ENCODE peak calls at places on chromosomes 7 and 10, in nine cellular contexts. V is pons; O is BJ; Q is stimulated activated CD4-positive, alpha-beta T cell treated with anti-CD3 and anti-CD28 coated beads, Interleukin-15, amount 100 ng/mL, for 24 hours; F is NCI-H1417; J is activated CD4-positive, alpha-beta T cell treated with anti-CD3 and anti-CD28 coated beads, Interleukin-2, amount 50 U/mL, for 1 hour; G is EL; K is naive thymus-derived CD8-positive, alpha-beta T cell; S is T-helper 17 cell. Z is an unnamed sample.
A peak's percentile ranks its signal among the peaks of the same experiment; 100 is the strongest.

GRCh38 chr10:12602557-12602956 is 253.2 kb downstream of the CAMK1D start:
- DNase-seq in V (no peak), O (no peak), Q (no peak), F (no peak), J (no peak), G (no peak), K (no peak), S (no peak), Z (no peak)

GRCh38 chr10:35781643-35782035 is 139.5 kb upstream of the FZD8 start:
- DNase-seq in V (no peak), O (no peak), Q (no peak), F (no peak), J (no peak), G (no peak), K (no peak), S (no peak), Z (no peak)

GRCh38 chr7:81127991-81128390 is 209.1 kb upstream of the SEMA3C start:
- DNase-seq in V (no peak), O (no peak), Q (no peak), F (no peak), J (no peak), G (no peak), K (no peak), S (no peak), Z (no peak)

GRCh38 chr10:91035650-91036292 is 114.9 kb upstream of the ANKRD1 start:
- DNase-seq in V (no peak), O (no peak), Q (no peak), F (no peak), J (no peak), G (no peak), K (no peak), S (no peak), Z (no peak)

GRCh38 chr10:86688398-86688921 is 20.1 kb downstream of the LDB3 start:
- DNase-seq in V (peak; percentile 77), O (no peak), Q (peak; percentile 61), F (peak; percentile 13), J (peak; percentile 45), G (peak; percentile 72), K (peak; percentile 51), S (peak; percentile 40), Z (peak; percentile 9)

GRCh38 chr10:71272122-71272771 is 46.8 kb upstream of the SLC29A3 start:
- DNase-seq in V (no peak), O (no peak), Q (no peak), F (no peak), J (no peak), G (peak; percentile 75), K (no peak), S (no peak), Z (no peak)

GRCh38 chr10:104582604-104582951 is 58.5 kb upstream of the SORCS3 start:
- DNase-seq in V (no peak), O (no peak), Q (peak; percentile 7), F (peak; percentile 67), J (no peak), G (peak; percentile 59), K (no peak), S (no peak), Z (no peak)

GRCh38 chr7:20343211-20343610 is 12.5 kb downstream of the ITGB8 start:
- DNase-seq in V (no peak), O (no peak), Q (no peak), F (no peak), J (no peak), G (no peak), K (no peak), S (no peak), Z (no peak)

GRCh38 chr7:135616136-135616535 is 46.2 kb upstream of the STMP1 start:
- DNase-seq in V (no peak), O (no peak), Q (no peak), F (no peak), J (no peak), G (no peak), K (no peak), S (no peak), Z (no peak)

GRCh38 chr7:55020481-55020871 is 1.7 kb downstream of the EGFR start:
- DNase-seq in V (no peak), O (no peak), Q (no peak), F (no peak), J (no peak), G (peak; percentile 34), K (no peak), S (no peak), Z (no peak)

GRCh38 chr7:93884541-93884940 is 6.0 kb downstream of the TFPI2 start:
- DNase-seq in V (no peak), O (no peak), Q (no peak), F (no peak), J (no peak), G (no peak), K (no peak), S (no peak), Z (no peak)

GRCh38 chr10:90641731-90642130 is 216.1 kb downstream of the HTR7 start:
- DNase-seq in V (no peak), O (no peak), Q (no peak), F (no peak), J (no peak), G (no peak), K (no peak), S (no peak), Z (no peak)

GRCh38 chr7:99180067-99180650 is 27.8 kb downstream of the KPNA7 start:
- DNase-seq in V (no peak), O (no peak), Q (no peak), F (no peak), J (no peak), G (no peak), K (no peak), S (no peak), Z (no peak)

GRCh38 chr7:77409005-77409738 is 7.0 kb downstream of the GSAP start:
- DNase-seq in V (no peak), O (no peak), Q (no peak), F (no peak), J (no peak), G (peak; percentile 54), K (no peak), S (no peak), Z (no peak)

GRCh38 chr10:76403876-76404275 is 972.5 kb downstream of the LRMDA start:
- DNase-seq in V (no peak), O (no peak), Q (no peak), F (no peak), J (no peak), G (peak; percentile 67), K (no peak), S (no peak), Z (no peak)

GRCh38 chr7:68216046-68216445 is 1219.4 kb downstream of the TYW1 start:
- DNase-seq in V (peak; percentile 23), O (no peak), Q (no peak), F (no peak), J (no peak), G (no peak), K (no peak), S (no peak), Z (no peak)

GRCh38 chr7:82745117-82745516 is 301.5 kb upstream of the CACNA2D1 start:
- DNase-seq in V (no peak), O (no peak), Q (no peak), F (no peak), J (no peak), G (peak; percentile 80), K (no peak), S (no peak), Z (no peak)

GRCh38 chr10:14405076-14406065 is 74.6 kb upstream of the FRMD4A start:
- DNase-seq in V (peak; percentile 32), O (peak; percentile 91), Q (no peak), F (no peak), J (no peak), G (peak; percentile 96), K (no peak), S (no peak), Z (no peak)

GRCh38 chr10:32055478-32056135 is 618 bp downstream of the KIF5B start:
- DNase-seq in V (peak; percentile 56), O (no peak), Q (peak; percentile 68), F (peak; percentile 80), J (peak; percentile 52), G (peak; percentile 53), K (peak; percentile 67), S (peak; percentile 35), Z (peak; percentile 54)